ENCODE peak calls at places on chromosomes 3 and 15, in seven cellular contexts. One of them, this sample, is unnamed.

GRCh38 chr3:56869157-56869889 is 67.6 kb upstream of the ARHGEF3 start:
- DNase-seq in naive B cell: no peak
- DNase-seq in WTC11: no peak
- DNase-seq in NCI-H2081 treated with DMSO at 0.1 percent for 48 hours: no peak
- DNase-seq in T-helper 2 cell: peak
- DNase-seq in activated CD4-positive, alpha-beta T cell treated with anti-CD3 and anti-CD28 coated beads, Interleukin-2, amount 10 ng/mL, durations not matched to agents 7 days and 5 days: no peak
- DNase-seq in HS-27A: no peak
- DNase-seq in this sample: no peak

GRCh38 chr15:95520922-95521321 is 809.6 kb upstream of the NR2F2 start:
- DNase-seq in T-helper 2 cell: no peak
- DNase-seq in activated CD4-positive, alpha-beta T cell treated with anti-CD3 and anti-CD28 coated beads, Interleukin-2, amount 10 ng/mL, durations not matched to agents 7 days and 5 days: no peak
- DNase-seq in naive B cell: no peak
- DNase-seq in WTC11: no peak
- DNase-seq in HS-27A: no peak
- DNase-seq in NCI-H2081 treated with DMSO at 0.1 percent for 48 hours: no peak
- DNase-seq in this sample: no peak

GRCh38 chr15:92733934-92734521 is 78.5 kb upstream of the FAM174B start:
- DNase-seq in NCI-H2081 treated with DMSO at 0.1 percent for 48 hours: peak
- DNase-seq in WTC11: peak
- DNase-seq in HS-27A: no peak
- DNase-seq in naive B cell: no peak
- DNase-seq in T-helper 2 cell: peak
- DNase-seq in activated CD4-positive, alpha-beta T cell treated with anti-CD3 and anti-CD28 coated beads, Interleukin-2, amount 10 ng/mL, durations not matched to agents 7 days and 5 days: no peak
- DNase-seq in this sample: peak

GRCh38 chr3:134711284-134711683 is 60.5 kb upstream of the KY start:
- DNase-seq in T-helper 2 cell: no peak
- DNase-seq in HS-27A: no peak
- DNase-seq in WTC11: no peak
- DNase-seq in activated CD4-positive, alpha-beta T cell treated with anti-CD3 and anti-CD28 coated beads, Interleukin-2, amount 10 ng/mL, durations not matched to agents 7 days and 5 days: no peak
- DNase-seq in naive B cell: no peak
- DNase-seq in NCI-H2081 treated with DMSO at 0.1 percent for 48 hours: no peak
- DNase-seq in this sample: no peak

GRCh38 chr15:94856267-94856854 is 625.0 kb downstream of the MCTP2 start:
- DNase-seq in NCI-H2081 treated with DMSO at 0.1 percent for 48 hours: no peak
- DNase-seq in HS-27A: no peak
- DNase-seq in WTC11: no peak
- DNase-seq in activated CD4-positive, alpha-beta T cell treated with anti-CD3 and anti-CD28 coated beads, Interleukin-2, amount 10 ng/mL, durations not matched to agents 7 days and 5 days: no peak
- DNase-seq in T-helper 2 cell: no peak
- DNase-seq in naive B cell: no peak
- DNase-seq in this sample: no peak

GRCh38 chr3:56884387-56884786 is 82.6 kb upstream of the ARHGEF3 start:
- DNase-seq in activated CD4-positive, alpha-beta T cell treated with anti-CD3 and anti-CD28 coated beads, Interleukin-2, amount 10 ng/mL, durations not matched to agents 7 days and 5 days: no peak
- DNase-seq in WTC11: no peak
- DNase-seq in HS-27A: no peak
- DNase-seq in T-helper 2 cell: no peak
- DNase-seq in naive B cell: no peak
- DNase-seq in NCI-H2081 treated with DMSO at 0.1 percent for 48 hours: no peak
- DNase-seq in this sample: no peak

GRCh38 chr15:84955089-84955848 is 26.4 kb upstream of the PDE8A start:
- DNase-seq in naive B cell: peak
- DNase-seq in WTC11: peak
- DNase-seq in HS-27A: no peak
- DNase-seq in NCI-H2081 treated with DMSO at 0.1 percent for 48 hours: no peak
- DNase-seq in T-helper 2 cell: peak
- DNase-seq in activated CD4-positive, alpha-beta T cell treated with anti-CD3 and anti-CD28 coated beads, Interleukin-2, amount 10 ng/mL, durations not matched to agents 7 days and 5 days: peak
- DNase-seq in this sample: peak

GRCh38 chr3:150583028-150583427 is 20.1 kb upstream of the SELENOT start:
- DNase-seq in NCI-H2081 treated with DMSO at 0.1 percent for 48 hours: no peak
- DNase-seq in naive B cell: no peak
- DNase-seq in activated CD4-positive, alpha-beta T cell treated with anti-CD3 and anti-CD28 coated beads, Interleukin-2, amount 10 ng/mL, durations not matched to agents 7 days and 5 days: no peak
- DNase-seq in WTC11: no peak
- DNase-seq in T-helper 2 cell: peak
- DNase-seq in HS-27A: no peak
- DNase-seq in this sample: no peak

GRCh38 chr15:68618339-68619302 is 39.8 kb downstream of the CORO2B start:
- DNase-seq in activated CD4-positive, alpha-beta T cell treated with anti-CD3 and anti-CD28 coated beads, Interleukin-2, amount 10 ng/mL, durations not matched to agents 7 days and 5 days: no peak
- DNase-seq in naive B cell: no peak
- DNase-seq in T-helper 2 cell: no peak
- DNase-seq in NCI-H2081 treated with DMSO at 0.1 percent for 48 hours: no peak
- DNase-seq in WTC11: no peak
- DNase-seq in HS-27A: no peak
- DNase-seq in this sample: no peak

GRCh38 chr3:36663666-36664291 is 100.6 kb downstream of the DCLK3 start:
- DNase-seq in HS-27A: no peak
- DNase-seq in activated CD4-positive, alpha-beta T cell treated with anti-CD3 and anti-CD28 coated beads, Interleukin-2, amount 10 ng/mL, durations not matched to agents 7 days and 5 days: no peak
- DNase-seq in WTC11: no peak
- DNase-seq in naive B cell: no peak
- DNase-seq in T-helper 2 cell: no peak
- DNase-seq in NCI-H2081 treated with DMSO at 0.1 percent for 48 hours: no peak
- DNase-seq in this sample: no peak

GRCh38 chr15:78629031-78629715 is 8.4 kb upstream of the CHRNA3 start:
- DNase-seq in naive B cell: no peak
- DNase-seq in T-helper 2 cell: no peak
- DNase-seq in WTC11: no peak
- DNase-seq in HS-27A: no peak
- DNase-seq in NCI-H2081 treated with DMSO at 0.1 percent for 48 hours: no peak
- DNase-seq in activated CD4-positive, alpha-beta T cell treated with anti-CD3 and anti-CD28 coated beads, Interleukin-2, amount 10 ng/mL, durations not matched to agents 7 days and 5 days: no peak
- DNase-seq in this sample: no peak

GRCh38 chr3:196499061-196499460 is 4.5 kb downstream of the RNF168 start:
- DNase-seq in T-helper 2 cell: no peak
- DNase-seq in HS-27A: no peak
- DNase-seq in NCI-H2081 treated with DMSO at 0.1 percent for 48 hours: no peak
- DNase-seq in activated CD4-positive, alpha-beta T cell treated with anti-CD3 and anti-CD28 coated beads, Interleukin-2, amount 10 ng/mL, durations not matched to agents 7 days and 5 days: no peak
- DNase-seq in naive B cell: no peak
- DNase-seq in WTC11: no peak
- DNase-seq in this sample: no peak

GRCh38 chr3:186967686-186968085 is 37.4 kb downstream of the ST6GAL1 start:
- DNase-seq in HS-27A: no peak
- DNase-seq in T-helper 2 cell: no peak
- DNase-seq in naive B cell: no peak
- DNase-seq in activated CD4-positive, alpha-beta T cell treated with anti-CD3 and anti-CD28 coated beads, Interleukin-2, amount 10 ng/mL, durations not matched to agents 7 days and 5 days: no peak
- DNase-seq in NCI-H2081 treated with DMSO at 0.1 percent for 48 hours: no peak
- DNase-seq in WTC11: no peak
- DNase-seq in this sample: no peak

GRCh38 chr3:185406127-185406620 is 43.2 kb downstream of the MAP3K13 start:
- DNase-seq in HS-27A: no peak
- DNase-seq in naive B cell: no peak
- DNase-seq in NCI-H2081 treated with DMSO at 0.1 percent for 48 hours: peak
- DNase-seq in T-helper 2 cell: no peak
- DNase-seq in activated CD4-positive, alpha-beta T cell treated with anti-CD3 and anti-CD28 coated beads, Interleukin-2, amount 10 ng/mL, durations not matched to agents 7 days and 5 days: no peak
- DNase-seq in WTC11: no peak
- DNase-seq in this sample: peak

GRCh38 chr3:49602877-49603411 is 48.7 kb downstream of the BSN start:
- DNase-seq in naive B cell: no peak
- DNase-seq in WTC11: no peak
- DNase-seq in T-helper 2 cell: peak
- DNase-seq in NCI-H2081 treated with DMSO at 0.1 percent for 48 hours: no peak
- DNase-seq in HS-27A: no peak
- DNase-seq in activated CD4-positive, alpha-beta T cell treated with anti-CD3 and anti-CD28 coated beads, Interleukin-2, amount 10 ng/mL, durations not matched to agents 7 days and 5 days: peak
- DNase-seq in this sample: no peak

GRCh38 chr3:23004971-23005370 is 198.2 kb upstream of the UBE2E2 start:
- DNase-seq in NCI-H2081 treated with DMSO at 0.1 percent for 48 hours: no peak
- DNase-seq in T-helper 2 cell: no peak
- DNase-seq in naive B cell: no peak
- DNase-seq in activated CD4-positive, alpha-beta T cell treated with anti-CD3 and anti-CD28 coated beads, Interleukin-2, amount 10 ng/mL, durations not matched to agents 7 days and 5 days: no peak
- DNase-seq in WTC11: no peak
- DNase-seq in HS-27A: peak
- DNase-seq in this sample: no peak

GRCh38 chr3:43180027-43180426 is 74.1 kb upstream of the POMGNT2 start:
- DNase-seq in T-helper 2 cell: peak
- DNase-seq in WTC11: no peak
- DNase-seq in HS-27A: no peak
- DNase-seq in naive B cell: peak
- DNase-seq in activated CD4-positive, alpha-beta T cell treated with anti-CD3 and anti-CD28 coated beads, Interleukin-2, amount 10 ng/mL, durations not matched to agents 7 days and 5 days: peak
- DNase-seq in NCI-H2081 treated with DMSO at 0.1 percent for 48 hours: no peak
- DNase-seq in this sample: no peak

GRCh38 chr15:98931001-98931400 is 76.6 kb downstream of the PGPEP1L start:
- DNase-seq in NCI-H2081 treated with DMSO at 0.1 percent for 48 hours: no peak
- DNase-seq in T-helper 2 cell: no peak
- DNase-seq in WTC11: no peak
- DNase-seq in HS-27A: no peak
- DNase-seq in activated CD4-positive, alpha-beta T cell treated with anti-CD3 and anti-CD28 coated beads, Interleukin-2, amount 10 ng/mL, durations not matched to agents 7 days and 5 days: no peak
- DNase-seq in naive B cell: no peak
- DNase-seq in this sample: no peak

GRCh38 chr3:128879125-128879969 is at the start of gene ACAD9:
- DNase-seq in NCI-H2081 treated with DMSO at 0.1 percent for 48 hours: peak
- DNase-seq in T-helper 2 cell: peak
- DNase-seq in HS-27A: peak
- DNase-seq in WTC11: peak
- DNase-seq in activated CD4-positive, alpha-beta T cell treated with anti-CD3 and anti-CD28 coated beads, Interleukin-2, amount 10 ng/mL, durations not matched to agents 7 days and 5 days: peak
- DNase-seq in naive B cell: peak
- DNase-seq in this sample: peak

GRCh38 chr15:89666858-89667705 is 11.8 kb upstream of the KIF7 start:
- DNase-seq in naive B cell: no peak
- DNase-seq in HS-27A: no peak
- DNase-seq in WTC11: no peak
- DNase-seq in NCI-H2081 treated with DMSO at 0.1 percent for 48 hours: no peak
- DNase-seq in T-helper 2 cell: no peak
- DNase-seq in activated CD4-positive, alpha-beta T cell treated with anti-CD3 and anti-CD28 coated beads, Interleukin-2, amount 10 ng/mL, durations not matched to agents 7 days and 5 days: no peak
- DNase-seq in this sample: no peak

GRCh38 chr3:59426851-59427565 is 377.2 kb upstream of the CFAP20DC start:
- DNase-seq in HS-27A: peak
- DNase-seq in NCI-H2081 treated with DMSO at 0.1 percent for 48 hours: no peak
- DNase-seq in WTC11: no peak
- DNase-seq in naive B cell: no peak
- DNase-seq in T-helper 2 cell: peak
- DNase-seq in activated CD4-positive, alpha-beta T cell treated with anti-CD3 and anti-CD28 coated beads, Interleukin-2, amount 10 ng/mL, durations not matched to agents 7 days and 5 days: no peak
- DNase-seq in this sample: no peak

GRCh38 chr3:37932505-37932904 is 58.1 kb upstream of the VILL start:
- DNase-seq in HS-27A: no peak
- DNase-seq in T-helper 2 cell: no peak
- DNase-seq in activated CD4-positive, alpha-beta T cell treated with anti-CD3 and anti-CD28 coated beads, Interleukin-2, amount 10 ng/mL, durations not matched to agents 7 days and 5 days: no peak
- DNase-seq in NCI-H2081 treated with DMSO at 0.1 percent for 48 hours: no peak
- DNase-seq in WTC11: no peak
- DNase-seq in naive B cell: no peak
- DNase-seq in this sample: no peak

GRCh38 chr15:64865998-64866520 is 24.3 kb downstream of the PLEKHO2 start:
- DNase-seq in HS-27A: no peak
- DNase-seq in WTC11: peak
- DNase-seq in NCI-H2081 treated with DMSO at 0.1 percent for 48 hours: no peak
- DNase-seq in activated CD4-positive, alpha-beta T cell treated with anti-CD3 and anti-CD28 coated beads, Interleukin-2, amount 10 ng/mL, durations not matched to agents 7 days and 5 days: no peak
- DNase-seq in naive B cell: no peak
- DNase-seq in T-helper 2 cell: no peak
- DNase-seq in this sample: no peak

GRCh38 chr3:152835311-152836102 is 576 bp downstream of the P2RY1 start:
- DNase-seq in T-helper 2 cell: peak
- DNase-seq in activated CD4-positive, alpha-beta T cell treated with anti-CD3 and anti-CD28 coated beads, Interleukin-2, amount 10 ng/mL, durations not matched to agents 7 days and 5 days: peak
- DNase-seq in NCI-H2081 treated with DMSO at 0.1 percent for 48 hours: no peak
- DNase-seq in naive B cell: no peak
- DNase-seq in HS-27A: no peak
- DNase-seq in WTC11: peak
- DNase-seq in this sample: no peak

GRCh38 chr15:67156426-67156825 is 91.0 kb downstream of the SMAD3 start:
- DNase-seq in activated CD4-positive, alpha-beta T cell treated with anti-CD3 and anti-CD28 coated beads, Interleukin-2, amount 10 ng/mL, durations not matched to agents 7 days and 5 days: no peak
- DNase-seq in WTC11: no peak
- DNase-seq in T-helper 2 cell: no peak
- DNase-seq in NCI-H2081 treated with DMSO at 0.1 percent for 48 hours: no peak
- DNase-seq in naive B cell: no peak
- DNase-seq in HS-27A: no peak
- DNase-seq in this sample: no peak

GRCh38 chr15:93302080-93302765 is 213.2 kb upstream of the RGMA start:
- DNase-seq in WTC11: no peak
- DNase-seq in HS-27A: no peak
- DNase-seq in T-helper 2 cell: no peak
- DNase-seq in naive B cell: no peak
- DNase-seq in activated CD4-positive, alpha-beta T cell treated with anti-CD3 and anti-CD28 coated beads, Interleukin-2, amount 10 ng/mL, durations not matched to agents 7 days and 5 days: no peak
- DNase-seq in NCI-H2081 treated with DMSO at 0.1 percent for 48 hours: no peak
- DNase-seq in this sample: no peak

GRCh38 chr3:4670352-4670751 is 177.2 kb downstream of the ITPR1 start:
- DNase-seq in NCI-H2081 treated with DMSO at 0.1 percent for 48 hours: no peak
- DNase-seq in WTC11: peak
- DNase-seq in activated CD4-positive, alpha-beta T cell treated with anti-CD3 and anti-CD28 coated beads, Interleukin-2, amount 10 ng/mL, durations not matched to agents 7 days and 5 days: no peak
- DNase-seq in HS-27A: no peak
- DNase-seq in naive B cell: no peak
- DNase-seq in T-helper 2 cell: peak
- DNase-seq in this sample: no peak

GRCh38 chr3:66803206-66803605 is 194.9 kb upstream of the KBTBD8 start:
- DNase-seq in WTC11: no peak
- DNase-seq in HS-27A: no peak
- DNase-seq in naive B cell: no peak
- DNase-seq in activated CD4-positive, alpha-beta T cell treated with anti-CD3 and anti-CD28 coated beads, Interleukin-2, amount 10 ng/mL, durations not matched to agents 7 days and 5 days: no peak
- DNase-seq in T-helper 2 cell: no peak
- DNase-seq in NCI-H2081 treated with DMSO at 0.1 percent for 48 hours: no peak
- DNase-seq in this sample: no peak

GRCh38 chr3:185402561-185402960 is 39.6 kb downstream of the MAP3K13 start:
- DNase-seq in activated CD4-positive, alpha-beta T cell treated with anti-CD3 and anti-CD28 coated beads, Interleukin-2, amount 10 ng/mL, durations not matched to agents 7 days and 5 days: no peak
- DNase-seq in NCI-H2081 treated with DMSO at 0.1 percent for 48 hours: peak
- DNase-seq in T-helper 2 cell: no peak
- DNase-seq in WTC11: no peak
- DNase-seq in naive B cell: no peak
- DNase-seq in HS-27A: no peak
- DNase-seq in this sample: peak

GRCh38 chr15:76056931-76057330 is 2.9 kb upstream of the TMEM266 start:
- DNase-seq in HS-27A: no peak
- DNase-seq in T-helper 2 cell: no peak
- DNase-seq in NCI-H2081 treated with DMSO at 0.1 percent for 48 hours: no peak
- DNase-seq in naive B cell: peak
- DNase-seq in activated CD4-positive, alpha-beta T cell treated with anti-CD3 and anti-CD28 coated beads, Interleukin-2, amount 10 ng/mL, durations not matched to agents 7 days and 5 days: no peak
- DNase-seq in WTC11: no peak
- DNase-seq in this sample: no peak

GRCh38 chr3:167450675-167451074 is 23.2 kb downstream of the SERPINI2 start:
- DNase-seq in activated CD4-positive, alpha-beta T cell treated with anti-CD3 and anti-CD28 coated beads, Interleukin-2, amount 10 ng/mL, durations not matched to agents 7 days and 5 days: no peak
- DNase-seq in naive B cell: no peak
- DNase-seq in NCI-H2081 treated with DMSO at 0.1 percent for 48 hours: no peak
- DNase-seq in T-helper 2 cell: no peak
- DNase-seq in WTC11: no peak
- DNase-seq in HS-27A: no peak
- DNase-seq in this sample: no peak

GRCh38 chr3:184172681-184173373 is 1.8 kb upstream of the AP2M1 start:
- DNase-seq in WTC11: no peak
- DNase-seq in activated CD4-positive, alpha-beta T cell treated with anti-CD3 and anti-CD28 coated beads, Interleukin-2, amount 10 ng/mL, durations not matched to agents 7 days and 5 days: no peak
- DNase-seq in HS-27A: no peak
- DNase-seq in NCI-H2081 treated with DMSO at 0.1 percent for 48 hours: no peak
- DNase-seq in T-helper 2 cell: no peak
- DNase-seq in naive B cell: no peak
- DNase-seq in this sample: no peak

GRCh38 chr3:195548046-195548445 is 4.9 kb upstream of the PPP1R2 start:
- DNase-seq in naive B cell: no peak
- DNase-seq in WTC11: no peak
- DNase-seq in HS-27A: no peak
- DNase-seq in activated CD4-positive, alpha-beta T cell treated with anti-CD3 and anti-CD28 coated beads, Interleukin-2, amount 10 ng/mL, durations not matched to agents 7 days and 5 days: no peak
- DNase-seq in NCI-H2081 treated with DMSO at 0.1 percent for 48 hours: no peak
- DNase-seq in T-helper 2 cell: no peak
- DNase-seq in this sample: no peak

GRCh38 chr15:33623010-33623409 is 312.2 kb downstream of the RYR3 start:
- DNase-seq in HS-27A: no peak
- DNase-seq in T-helper 2 cell: no peak
- DNase-seq in naive B cell: no peak
- DNase-seq in WTC11: peak
- DNase-seq in activated CD4-positive, alpha-beta T cell treated with anti-CD3 and anti-CD28 coated beads, Interleukin-2, amount 10 ng/mL, durations not matched to agents 7 days and 5 days: no peak
- DNase-seq in NCI-H2081 treated with DMSO at 0.1 percent for 48 hours: no peak
- DNase-seq in this sample: no peak

GRCh38 chr3:105611304-105612192 is 244.8 kb downstream of the ALCAM start:
- DNase-seq in HS-27A: no peak
- DNase-seq in activated CD4-positive, alpha-beta T cell treated with anti-CD3 and anti-CD28 coated beads, Interleukin-2, amount 10 ng/mL, durations not matched to agents 7 days and 5 days: no peak
- DNase-seq in T-helper 2 cell: no peak
- DNase-seq in WTC11: no peak
- DNase-seq in naive B cell: no peak
- DNase-seq in NCI-H2081 treated with DMSO at 0.1 percent for 48 hours: no peak
- DNase-seq in this sample: no peak

GRCh38 chr3:123739754-123740153 is 144.4 kb downstream of the MYLK start:
- DNase-seq in activated CD4-positive, alpha-beta T cell treated with anti-CD3 and anti-CD28 coated beads, Interleukin-2, amount 10 ng/mL, durations not matched to agents 7 days and 5 days: no peak
- DNase-seq in naive B cell: no peak
- DNase-seq in NCI-H2081 treated with DMSO at 0.1 percent for 48 hours: no peak
- DNase-seq in T-helper 2 cell: no peak
- DNase-seq in WTC11: no peak
- DNase-seq in HS-27A: no peak
- DNase-seq in this sample: no peak

This sample was measured in NCI-H1417 treated with DMSO at 0.1 percent for 48 hours.